ENCODE peak calls at places on chromosomes 11 and 22, in five cellular contexts. B is IMR-90, D is PC-3, X is A549, K is endodermal cell. Q is an unnamed sample.

GRCh38 chr11:13468750-13469149 is 5.7 kb upstream of the BTBD10 start:
- DNase-seq in X (no peak), D (no peak), K (no peak), B (no peak), Q (no peak)

GRCh38 chr11:122650619-122651018 is 4.9 kb upstream of the UBASH3B start:
- DNase-seq in X (no peak), D (no peak), K (no peak), B (no peak), Q (no peak)

GRCh38 chr22:47540011-47540410 is 777.6 kb downstream of the TBC1D22A start:
- DNase-seq in B (no peak), D (no peak), K (no peak), X (peak; percentile 10), Q (no peak)

GRCh38 chr22:43733138-43733537 is 79.0 kb downstream of the EFCAB6 start:
- DNase-seq in X (no peak), B (no peak), K (no peak), D (peak; percentile 16), Q (no peak)

GRCh38 chr22:50507421-50507990 is at the start of gene LMF2:
- DNase-seq in D (peak; percentile 67), K (peak; percentile 99), B (no peak), X (no peak), Q (peak; percentile 83)

GRCh38 chr11:58829736-58830135 is 14.8 kb downstream of the GLYATL2 start:
- DNase-seq in B (peak; percentile 78), X (no peak), D (peak; percentile 97), K (no peak), Q (peak; percentile 58)

GRCh38 chr11:33654594-33654993 is 46.0 kb downstream of the C11orf91 start:
- DNase-seq in X (no peak), K (no peak), D (no peak), B (no peak), Q (no peak)

GRCh38 chr11:128471138-128471661 is 116.2 kb downstream of the ETS1 start:
- DNase-seq in D (no peak), B (no peak), K (no peak), X (no peak), Q (no peak)

GRCh38 chr22:46604306-46604690 is 15.9 kb upstream of the GRAMD4 start:
- DNase-seq in X (no peak), B (peak; percentile 12), D (no peak), K (no peak), Q (no peak)

GRCh38 chr11:47768090-47768620 is 1.0 kb upstream of the FNBP4 start:
- DNase-seq in B (peak; percentile 61), X (peak; percentile 82), D (peak; percentile 6), K (peak; percentile 64), Q (peak; percentile 66)

GRCh38 chr11:125903753-125904659 is at the start of gene DDX25:
- DNase-seq in B (no peak), D (no peak), K (peak; percentile 89), X (no peak), Q (no peak)

GRCh38 chr11:112608466-112608865 is 347.8 kb upstream of the PLET1 start:
- DNase-seq in B (no peak), X (no peak), K (no peak), D (no peak), Q (no peak)

GRCh38 chr11:36818410-36818809 is 220.4 kb upstream of the RAG2 start:
- DNase-seq in B (no peak), X (peak; percentile 37), K (peak; percentile 78), D (no peak), Q (no peak)

GRCh38 chr11:3841426-3842304 is 906 bp upstream of the RHOG start:
- DNase-seq in K (peak; percentile 95), D (peak; percentile 83), B (peak; percentile 82), X (peak; percentile 93), Q (peak; percentile 66)

GRCh38 chr11:3838504-3838903 is 2.3 kb downstream of the RHOG start:
- DNase-seq in B (no peak), D (no peak), K (no peak), X (no peak), Q (no peak)

GRCh38 chr11:3840870-3841425 is at the start of gene RHOG:
- DNase-seq in X (peak; percentile 87), B (peak; percentile 76), D (peak; percentile 57), K (peak; percentile 93), Q (peak; percentile 89)

GRCh38 chr11:3837793-3838192 is 3.0 kb downstream of the RHOG start:
- DNase-seq in D (no peak), B (no peak), X (no peak), K (no peak), Q (no peak)

GRCh38 chr11:3840289-3840869 is 380 bp downstream of the RHOG start:
- DNase-seq in B (no peak), X (no peak), D (no peak), K (peak; percentile 64), Q (no peak)
- H3K27ac ChIP-seq in B (peak overlapping the region; percentile 60), X (peak overlapping the region; percentile 98), D (no peak overlapping the region), K (no peak overlapping the region), Q (peak overlapping the region; percentile 93)

DNA sequence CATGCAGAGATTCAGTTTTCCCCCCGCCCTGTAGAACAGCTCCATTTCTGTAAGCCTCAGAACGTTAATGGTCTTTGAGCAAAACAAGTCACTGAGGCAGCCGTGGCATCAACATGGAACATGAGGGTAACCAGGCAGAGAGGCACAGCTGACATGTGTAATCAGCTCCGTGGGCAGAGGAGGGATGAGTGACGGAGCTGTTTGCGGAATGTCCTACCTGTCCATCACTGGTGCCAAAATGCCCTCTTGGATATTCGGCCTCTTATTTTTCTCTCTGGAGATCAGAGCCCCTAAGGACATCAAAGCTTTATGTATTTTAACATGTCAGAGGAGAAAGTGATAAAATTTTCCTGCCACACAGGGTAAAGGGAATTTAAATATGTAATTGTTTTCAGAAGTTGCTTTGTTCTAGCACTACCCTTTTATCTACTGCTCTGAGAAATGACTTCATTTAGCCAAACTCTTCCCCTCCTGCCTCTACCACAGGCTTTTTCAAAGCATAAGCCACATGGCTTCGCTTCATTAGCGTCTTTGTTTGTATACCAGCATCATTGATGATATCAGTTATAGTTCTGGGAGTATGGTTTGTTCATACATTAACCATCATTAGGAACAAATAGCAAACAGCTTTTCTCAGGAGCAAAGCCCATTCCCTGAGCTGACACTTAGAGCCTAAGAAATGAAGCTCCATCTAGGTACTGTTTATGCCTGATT is 32.9 kb downstream of the C11orf71 start:
- DNase-seq in K (no peak), B (no peak), D (peak; percentile 34), X (no peak), Q (no peak)
- TF ChIP-seq CTCF in K (no peak), B (no peak), D (no peak), X (no peak), Q (no peak)

DNA sequence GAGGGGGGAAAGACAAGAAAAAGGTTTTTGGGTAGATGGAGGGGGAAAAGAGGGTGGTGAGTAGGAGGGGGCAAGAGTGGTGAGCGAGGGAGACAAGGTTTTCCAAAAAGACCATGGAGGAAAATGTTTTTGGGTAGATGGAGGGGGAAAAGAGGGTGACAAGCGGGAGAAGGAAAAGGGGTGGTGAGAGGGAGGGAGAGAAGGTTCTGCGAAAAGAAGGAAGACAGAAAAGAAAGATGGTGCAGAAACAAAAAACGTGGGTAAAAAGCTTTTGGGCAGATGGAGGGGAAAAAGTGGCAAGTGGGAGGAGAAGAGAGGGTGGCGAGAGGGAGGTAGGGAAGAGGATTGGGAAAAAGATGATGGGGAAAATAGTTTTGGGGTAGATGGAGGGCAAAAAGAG is 116.0 kb upstream of the SERPIND1 start:
- DNase-seq in X (no peak), B (no peak), D (no peak), K (no peak), Q (no peak)
- H3K27ac ChIP-seq in X (no peak overlapping the region), B (no peak overlapping the region), D (no peak overlapping the region), K (no peak overlapping the region), Q (no peak overlapping the region)

GRCh38 chr11:115415939-115416338 is 88.3 kb downstream of the CADM1 start:
- DNase-seq in D (no peak), B (no peak), K (no peak), X (no peak), Q (no peak)

GRCh38 chr11:115421338-115422012 is 82.7 kb downstream of the CADM1 start:
- DNase-seq in B (no peak), K (no peak), D (no peak), X (no peak), Q (no peak)

GRCh38 chr11:115418626-115419025 is 85.6 kb downstream of the CADM1 start:
- DNase-seq in D (no peak), X (no peak), B (no peak), K (no peak), Q (no peak)

GRCh38 chr11:115420524-115420923 is 83.7 kb downstream of the CADM1 start:
- DNase-seq in K (no peak), B (no peak), D (no peak), X (no peak), Q (no peak)

GRCh38 chr11:115418081-115418480 is 86.1 kb downstream of the CADM1 start:
- DNase-seq in B (no peak), D (no peak), K (no peak), X (no peak), Q (no peak)
- TF ChIP-seq CTCF in B (no peak), D (no peak), K (no peak), X (no peak), Q (no peak)

GRCh38 chr22:33570110-33570509 is 350.2 kb downstream of the LARGE1 start:
- DNase-seq in B (no peak), X (no peak), D (no peak), K (no peak), Q (no peak)

GRCh38 chr22:33569547-33569946 is 350.7 kb downstream of the LARGE1 start:
- DNase-seq in D (no peak), K (peak; percentile 53), X (no peak), B (no peak), Q (no peak)

GRCh38 chr22:33564683-33565082 is 355.6 kb downstream of the LARGE1 start:
- DNase-seq in X (no peak), B (no peak), D (no peak), K (no peak), Q (no peak)

GRCh38 chr22:33565580-33565995 is 354.7 kb downstream of the LARGE1 start:
- DNase-seq in K (no peak), D (no peak), B (no peak), X (no peak), Q (no peak)

GRCh38 chr22:33568934-33569496 is 351.3 kb downstream of the LARGE1 start:
- DNase-seq in D (no peak), K (no peak), X (no peak), B (peak; percentile 36), Q (no peak)
- H3K27ac ChIP-seq in D (no peak overlapping the region), K (peak overlapping the region; percentile 68), X (no peak overlapping the region), B (no peak overlapping the region), Q (no peak overlapping the region)

DNA sequence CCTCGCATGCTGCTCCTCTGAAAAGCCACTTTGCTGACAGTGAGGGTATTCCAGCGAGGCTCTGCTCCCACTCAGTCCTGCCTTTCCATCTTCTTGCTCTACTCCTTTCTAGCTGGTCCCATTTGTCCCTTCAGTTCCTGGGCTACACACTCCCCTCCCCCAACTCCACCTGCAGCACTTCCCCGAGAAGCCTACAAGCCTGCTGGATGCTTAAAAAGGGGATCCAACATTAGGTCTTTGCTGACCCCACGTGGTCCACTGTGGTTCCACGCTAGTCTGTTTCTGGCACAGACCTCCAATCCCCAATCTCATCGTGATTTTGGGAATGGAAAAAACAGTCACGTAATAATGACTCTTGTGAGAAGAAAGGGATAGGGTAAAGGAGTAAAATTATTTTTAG is 121.6 kb upstream of the SNX19 start:
- DNase-seq in B (no peak), X (no peak), K (no peak), D (peak; percentile 41), Q (no peak)
- TF ChIP-seq CTCF in B (peak; percentile 13), X (no peak), K (no peak), D (peak; percentile 40), Q (no peak)